ENCODE peak calls at places on chromosomes 2 and 18, in six cellular contexts. C, K, Y, Z, L and S are unnamed samples.

GRCh38 chr2:226797289-226797988 is 2.2 kb downstream of the IRS1 start:
- DNase-seq in C (no peak), K (peak), Y (no peak), Z (peak), L (peak), S (peak)

GRCh38 chr2:187519419-187520120 is 34.7 kb downstream of the TFPI start:
- DNase-seq in C (no peak), K (no peak), Y (no peak), Z (no peak), L (no peak), S (no peak)

GRCh38 chr2:64157792-64158191 is 13.6 kb upstream of the PELI1 start:
- DNase-seq in C (no peak), K (no peak), Y (no peak), Z (no peak), L (no peak), S (no peak)

GRCh38 chr2:168804214-168804613 is 1.8 kb downstream of the NOSTRIN start:
- DNase-seq in C (no peak), K (peak), Y (no peak), Z (no peak), L (peak), S (no peak)

GRCh38 chr2:177572236-177572671 is 179.7 kb downstream of the AGPS start:
- DNase-seq in C (no peak), K (no peak), Y (no peak), Z (no peak), L (no peak), S (no peak)

GRCh38 chr2:48016620-48017019 is 110.3 kb upstream of the FBXO11 start:
- DNase-seq in C (peak), K (no peak), Y (no peak), Z (no peak), L (no peak), S (no peak)

GRCh38 chr2:99615247-99615771 is 125.5 kb upstream of the REV1 start:
- DNase-seq in C (no peak), K (no peak), Y (no peak), Z (no peak), L (no peak), S (no peak)

GRCh38 chr18:6059551-6059950 is 164.2 kb upstream of the TMEM200C start:
- DNase-seq in C (no peak), K (no peak), Y (no peak), Z (no peak), L (no peak), S (no peak)

GRCh38 chr2:11899264-11899818 is 152.9 kb downstream of the LPIN1 start:
- DNase-seq in C (no peak), K (no peak), Y (no peak), Z (no peak), L (no peak), S (no peak)

GRCh38 chr18:26386002-26386401 is 159.8 kb downstream of the TAF4B start:
- DNase-seq in C (peak), K (peak), Y (no peak), Z (no peak), L (no peak), S (no peak)

GRCh38 chr2:124272442-124272841 is 247.4 kb downstream of the CNTNAP5 start:
- DNase-seq in C (no peak), K (no peak), Y (no peak), Z (no peak), L (no peak), S (no peak)

GRCh38 chr18:4351005-4351404 is 104.1 kb downstream of the DLGAP1 start:
- DNase-seq in C (no peak), K (no peak), Y (no peak), Z (no peak), L (no peak), S (no peak)

GRCh38 chr2:40886100-40886499 is 434.2 kb upstream of the SLC8A1 start:
- DNase-seq in C (no peak), K (no peak), Y (no peak), Z (no peak), L (no peak), S (no peak)

GRCh38 chr2:151049746-151050145 is 211.9 kb downstream of the RBM43 start:
- DNase-seq in C (peak), K (no peak), Y (no peak), Z (no peak), L (no peak), S (no peak)

GRCh38 chr2:655626-656025 is 21.6 kb downstream of the TMEM18 start:
- DNase-seq in C (no peak), K (no peak), Y (no peak), Z (no peak), L (no peak), S (no peak)

GRCh38 chr18:46220116-46220515 is 115.9 kb downstream of the HAUS1 start:
- DNase-seq in C (no peak), K (no peak), Y (no peak), Z (no peak), L (no peak), S (no peak)

GRCh38 chr18:9362869-9363268 is 28.3 kb downstream of the TWSG1 start:
- DNase-seq in C (no peak), K (no peak), Y (no peak), Z (no peak), L (no peak), S (no peak)

GRCh38 chr2:63121055-63121834 is 70.6 kb downstream of the OTX1 start:
- DNase-seq in C (no peak), K (no peak), Y (no peak), Z (no peak), L (no peak), S (no peak)

GRCh38 chr2:64400733-64401500 is 53.0 kb upstream of the LGALSL start:
- DNase-seq in C (no peak), K (no peak), Y (no peak), Z (no peak), L (no peak), S (no peak)

GRCh38 chr2:44358498-44358897 is 2.8 kb downstream of the PREPL start:
- DNase-seq in C (no peak), K (peak), Y (no peak), Z (peak), L (peak), S (peak)

GRCh38 chr2:74302865-74303264 is 40.4 kb downstream of the SLC4A5 start:
- DNase-seq in C (no peak), K (no peak), Y (no peak), Z (no peak), L (no peak), S (no peak)

GRCh38 chr2:104849618-104850097 is 4.3 kb upstream of the POU3F3 start:
- DNase-seq in C (peak), K (peak), Y (peak), Z (peak), L (no peak), S (peak)

GRCh38 chr2:153912798-153913396 is 41.2 kb downstream of the GALNT13 start:
- DNase-seq in C (no peak), K (no peak), Y (no peak), Z (no peak), L (no peak), S (no peak)

GRCh38 chr2:206614825-206615224 is 27.5 kb upstream of the FAM237A start:
- DNase-seq in C (no peak), K (no peak), Y (no peak), Z (no peak), L (no peak), S (no peak)

GRCh38 chr2:42073739-42074138 is 25.9 kb downstream of the PKDCC start:
- DNase-seq in C (no peak), K (no peak), Y (no peak), Z (no peak), L (no peak), S (no peak)

GRCh38 chr2:129237966-129238725 is 741.3 kb upstream of the RAB6C start:
- DNase-seq in C (no peak), K (no peak), Y (no peak), Z (no peak), L (no peak), S (no peak)

GRCh38 chr2:218332920-218333645 is 23.6 kb upstream of the CATIP start:
- DNase-seq in C (no peak), K (no peak), Y (no peak), Z (no peak), L (no peak), S (no peak)

GRCh38 chr2:57022496-57022895 is 838.7 kb downstream of the CCDC85A start:
- DNase-seq in C (no peak), K (no peak), Y (no peak), Z (no peak), L (no peak), S (no peak)

GRCh38 chr18:68438536-68438935 is 276.4 kb downstream of the TMX3 start:
- DNase-seq in C (no peak), K (no peak), Y (no peak), Z (no peak), L (no peak), S (no peak)

GRCh38 chr2:85215074-85216050 is 82.2 kb downstream of the TCF7L1 start:
- DNase-seq in C (no peak), K (no peak), Y (no peak), Z (peak), L (no peak), S (no peak)